ENCODE peak calls at places on chromosome 3, in six cellular contexts. One of them, this sample, is unnamed. For H3K36me3 and H3K27me3, the result is how much of the 10 kb centered on the place peaks cover.

GRCh38 chr3:183132409-183132808 is 30.1 kb downstream of the LAMP3 start:
- DNase-seq in GM23338: no peak
- DNase-seq in adrenal gland: no peak
- DNase-seq in GM23248: no peak
- DNase-seq in HepG2: no peak
- DNase-seq in CD4-positive, alpha-beta memory T cell: no peak
- DNase-seq in this sample: no peak

GRCh38 chr3:9142346-9142745 is 107.1 kb downstream of the SRGAP3 start:
- DNase-seq in GM23338: no peak
- DNase-seq in GM23248: no peak
- DNase-seq in CD4-positive, alpha-beta memory T cell: no peak
- DNase-seq in adrenal gland: no peak
- DNase-seq in HepG2: no peak
- DNase-seq in this sample: no peak

GRCh38 chr3:185760550-185760949 is 64.3 kb downstream of the IGF2BP2 start:
- DNase-seq in adrenal gland: no peak
- DNase-seq in CD4-positive, alpha-beta memory T cell: no peak
- DNase-seq in HepG2: no peak
- DNase-seq in GM23338: no peak
- DNase-seq in GM23248: peak
- DNase-seq in this sample: no peak

GRCh38 chr3:98824256-98824655 is 61.1 kb downstream of the ST3GAL6 start:
- DNase-seq in CD4-positive, alpha-beta memory T cell: no peak
- DNase-seq in adrenal gland: no peak
- DNase-seq in GM23338: peak
- DNase-seq in HepG2: no peak
- DNase-seq in GM23248: no peak
- DNase-seq in this sample: no peak

GRCh38 chr3:129549805-129550204 is 6.8 kb downstream of the H1-8 start:
- DNase-seq in CD4-positive, alpha-beta memory T cell: no peak
- DNase-seq in HepG2: no peak
- DNase-seq in GM23248: no peak
- DNase-seq in adrenal gland: no peak
- DNase-seq in GM23338: no peak
- DNase-seq in this sample: no peak

GRCh38 chr3:143329567-143330164 is 210.1 kb downstream of the CHST2 start:
- DNase-seq in HepG2: peak
- DNase-seq in GM23338: no peak
- DNase-seq in adrenal gland: peak
- DNase-seq in CD4-positive, alpha-beta memory T cell: no peak
- DNase-seq in GM23248: no peak
- DNase-seq in this sample: no peak

GRCh38 chr3:64188810-64189560 is 36.3 kb downstream of the PRICKLE2 start:
- DNase-seq in HepG2: no peak
- DNase-seq in GM23248: peak
- DNase-seq in CD4-positive, alpha-beta memory T cell: no peak
- DNase-seq in GM23338: no peak
- DNase-seq in adrenal gland: peak
- DNase-seq in this sample: no peak

GRCh38 chr3:78402720-78403119 is 1362.8 kb downstream of the ROBO2 start:
- DNase-seq in CD4-positive, alpha-beta memory T cell: no peak
- DNase-seq in adrenal gland: no peak
- DNase-seq in GM23248: no peak
- DNase-seq in HepG2: no peak
- DNase-seq in GM23338: no peak
- DNase-seq in this sample: no peak

GRCh38 chr3:11954312-11954934 is 49.8 kb upstream of the SYN2 start:
- DNase-seq in GM23248: no peak
- DNase-seq in CD4-positive, alpha-beta memory T cell: no peak
- DNase-seq in HepG2: no peak
- DNase-seq in adrenal gland: no peak
- DNase-seq in GM23338: no peak
- DNase-seq in this sample: peak

GRCh38 chr3:23206371-23206770 is 3.2 kb downstream of the UBE2E2 start:
- DNase-seq in CD4-positive, alpha-beta memory T cell: no peak
- DNase-seq in adrenal gland: no peak
- DNase-seq in HepG2: no peak
- DNase-seq in GM23248: no peak
- DNase-seq in GM23338: no peak
- DNase-seq in this sample: no peak

GRCh38 chr3:173109143-173109542 is 31.9 kb downstream of the SPATA16 start:
- DNase-seq in adrenal gland: no peak
- DNase-seq in GM23248: no peak
- DNase-seq in HepG2: no peak
- DNase-seq in GM23338: no peak
- DNase-seq in CD4-positive, alpha-beta memory T cell: no peak
- DNase-seq in this sample: no peak

GRCh38 chr3:82715091-82715856 is 953.8 kb upstream of the GBE1 start:
- DNase-seq in CD4-positive, alpha-beta memory T cell: no peak
- DNase-seq in HepG2: no peak
- DNase-seq in GM23248: no peak
- DNase-seq in adrenal gland: no peak
- DNase-seq in GM23338: no peak
- DNase-seq in this sample: no peak

GRCh38 chr3:145243875-145244274 is 917.1 kb downstream of the PLOD2 start:
- DNase-seq in CD4-positive, alpha-beta memory T cell: no peak
- DNase-seq in HepG2: no peak
- DNase-seq in GM23338: no peak
- DNase-seq in adrenal gland: no peak
- DNase-seq in GM23248: peak
- DNase-seq in this sample: no peak

GRCh38 chr3:12954891-12955650 is 113.7 kb upstream of the RPL32 start:
- DNase-seq in adrenal gland: peak
- DNase-seq in HepG2: no peak
- DNase-seq in GM23248: peak
- DNase-seq in CD4-positive, alpha-beta memory T cell: no peak
- DNase-seq in GM23338: no peak
- DNase-seq in this sample: peak

GRCh38 chr3:5012398-5012797 is 33.2 kb downstream of the BHLHE40 start:
- DNase-seq in HepG2: no peak
- DNase-seq in GM23338: no peak
- DNase-seq in CD4-positive, alpha-beta memory T cell: no peak
- DNase-seq in GM23248: no peak
- DNase-seq in adrenal gland: no peak
- DNase-seq in this sample: no peak

GRCh38 chr3:195451373-195452000 is 8.7 kb upstream of the ACAP2 start:
- DNase-seq in adrenal gland: no peak
- DNase-seq in CD4-positive, alpha-beta memory T cell: no peak
- DNase-seq in GM23338: no peak
- DNase-seq in GM23248: no peak
- DNase-seq in HepG2: no peak
- DNase-seq in this sample: no peak

GRCh38 chr3:122961146-122961545 is 66.4 kb downstream of the SEMA5B start:
- DNase-seq in adrenal gland: no peak
- DNase-seq in HepG2: no peak
- DNase-seq in CD4-positive, alpha-beta memory T cell: no peak
- DNase-seq in GM23338: no peak
- DNase-seq in GM23248: no peak
- DNase-seq in this sample: no peak

GRCh38 chr3:187011915-187012314 is 81.6 kb downstream of the ST6GAL1 start:
- DNase-seq in GM23338: no peak
- DNase-seq in HepG2: no peak
- DNase-seq in adrenal gland: no peak
- DNase-seq in CD4-positive, alpha-beta memory T cell: no peak
- DNase-seq in GM23248: no peak
- DNase-seq in this sample: no peak

GRCh38 chr3:149332781-149333517 is 487 bp downstream of the TM4SF18 start:
- DNase-seq in CD4-positive, alpha-beta memory T cell: no peak
- DNase-seq in GM23248: no peak
- DNase-seq in HepG2: no peak
- DNase-seq in GM23338: peak
- DNase-seq in adrenal gland: no peak
- DNase-seq in this sample: no peak

GRCh38 chr3:170056710-170057454 is 19.1 kb downstream of the GPR160 start:
- DNase-seq in HepG2: no peak
- DNase-seq in GM23248: no peak
- DNase-seq in GM23338: no peak
- DNase-seq in adrenal gland: no peak
- DNase-seq in CD4-positive, alpha-beta memory T cell: no peak
- DNase-seq in this sample: no peak

GRCh38 chr3:171874251-171874679 is 31.1 kb downstream of the TMEM212 start:
- DNase-seq in CD4-positive, alpha-beta memory T cell: no peak
- DNase-seq in GM23248: peak
- DNase-seq in adrenal gland: no peak
- DNase-seq in GM23338: peak
- DNase-seq in HepG2: peak
- DNase-seq in this sample: no peak

GRCh38 chr3:125146601-125147490 is 65.7 kb downstream of the SLC12A8 start:
- DNase-seq in adrenal gland: peak
- DNase-seq in GM23248: no peak
- DNase-seq in HepG2: no peak
- DNase-seq in CD4-positive, alpha-beta memory T cell: no peak
- DNase-seq in GM23338: no peak
- DNase-seq in this sample: peak

GRCh38 chr3:133578548-133579191 is 5.2 kb downstream of the CDV3 start:
- DNase-seq in GM23248: peak
- DNase-seq in GM23338: peak
- DNase-seq in CD4-positive, alpha-beta memory T cell: no peak
- DNase-seq in HepG2: peak
- DNase-seq in adrenal gland: no peak
- DNase-seq in this sample: no peak

GRCh38 chr3:35760147-35760546 is 120.8 kb downstream of the ARPP21 start:
- DNase-seq in GM23338: no peak
- DNase-seq in adrenal gland: no peak
- DNase-seq in CD4-positive, alpha-beta memory T cell: no peak
- DNase-seq in HepG2: no peak
- DNase-seq in GM23248: no peak
- DNase-seq in this sample: no peak

GRCh38 chr3:46578973-46579755 is 13.1 kb upstream of the LRRC2 start:
- DNase-seq in adrenal gland: no peak
- DNase-seq in HepG2: peak
- DNase-seq in GM23248: no peak
- DNase-seq in GM23338: no peak
- DNase-seq in CD4-positive, alpha-beta memory T cell: no peak
- DNase-seq in this sample: no peak
- H3K4me3 ChIP-seq in adrenal gland: peak
- H3K4me3 ChIP-seq in HepG2: no peak
- H3K4me3 ChIP-seq in GM23248: no peak
- H3K4me3 ChIP-seq in GM23338: peak
- H3K4me3 ChIP-seq in CD4-positive, alpha-beta memory T cell: no peak
- H3K4me3 ChIP-seq in this sample: no peak

DNA sequence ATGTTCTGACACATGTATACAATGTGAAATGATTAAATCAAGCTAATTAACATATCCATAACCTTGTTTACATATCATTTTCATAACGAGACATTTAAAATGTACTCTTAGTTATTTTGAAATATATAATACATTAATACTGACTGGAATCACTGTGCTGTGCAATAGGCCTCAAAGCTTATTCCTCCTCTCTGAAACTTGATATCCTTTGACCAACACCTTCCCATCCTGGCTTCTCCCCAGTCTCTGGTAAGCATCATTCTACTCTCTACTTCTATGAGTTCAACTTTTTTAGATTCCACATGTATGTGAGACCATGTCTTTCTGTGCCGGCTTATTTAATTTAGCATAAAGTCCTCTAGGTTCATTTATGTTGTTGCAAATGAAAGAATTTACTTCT is 47.1 kb upstream of the IL20RB start:
- DNase-seq in HepG2: no peak
- DNase-seq in CD4-positive, alpha-beta memory T cell: no peak
- DNase-seq in adrenal gland: no peak
- DNase-seq in GM23338: no peak
- DNase-seq in GM23248: peak
- DNase-seq in this sample: no peak
- H3K36me3 ChIP-seq in HepG2: under half
- H3K36me3 ChIP-seq in CD4-positive, alpha-beta memory T cell: under half
- H3K36me3 ChIP-seq in adrenal gland: under half
- H3K36me3 ChIP-seq in GM23338: under half
- H3K36me3 ChIP-seq in GM23248: under half
- H3K36me3 ChIP-seq in this sample: under half

GRCh38 chr3:123984350-123984749 is 7.6 kb downstream of the ROPN1 start:
- DNase-seq in adrenal gland: no peak
- DNase-seq in HepG2: no peak
- DNase-seq in GM23338: no peak
- DNase-seq in GM23248: no peak
- DNase-seq in CD4-positive, alpha-beta memory T cell: no peak
- DNase-seq in this sample: no peak

GRCh38 chr3:123986427-123986826 is 5.5 kb downstream of the ROPN1 start:
- DNase-seq in adrenal gland: no peak
- DNase-seq in HepG2: no peak
- DNase-seq in GM23338: peak
- DNase-seq in GM23248: no peak
- DNase-seq in CD4-positive, alpha-beta memory T cell: no peak
- DNase-seq in this sample: no peak

GRCh38 chr3:123980539-123980938 is 11.4 kb downstream of the ROPN1 start:
- DNase-seq in HepG2: no peak
- DNase-seq in GM23338: no peak
- DNase-seq in CD4-positive, alpha-beta memory T cell: no peak
- DNase-seq in adrenal gland: no peak
- DNase-seq in GM23248: no peak
- DNase-seq in this sample: no peak

DNA sequence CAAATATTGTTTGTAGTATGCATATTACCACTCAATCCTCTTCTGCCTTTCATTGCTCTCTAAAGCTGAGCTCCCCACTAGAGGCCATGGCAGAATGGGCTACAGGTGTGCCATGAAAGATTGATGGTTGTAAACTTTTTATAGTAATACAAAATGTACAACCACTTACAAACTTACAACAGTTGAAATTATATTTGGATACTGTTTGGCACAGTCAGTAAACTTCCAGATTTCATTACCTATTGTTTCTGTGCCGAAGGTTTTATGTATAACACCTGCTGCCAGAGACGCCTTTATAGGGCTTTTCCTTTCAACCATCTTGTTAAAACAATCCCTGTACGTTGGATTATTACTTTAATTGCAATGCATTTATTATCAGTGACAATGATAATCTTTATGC is 7.0 kb downstream of the ROPN1 start:
- DNase-seq in adrenal gland: no peak
- DNase-seq in HepG2: no peak
- DNase-seq in GM23338: no peak
- DNase-seq in GM23248: no peak
- DNase-seq in CD4-positive, alpha-beta memory T cell: no peak
- DNase-seq in this sample: no peak
- H3K27me3 ChIP-seq in adrenal gland: under half
- H3K27me3 ChIP-seq in HepG2: under half
- H3K27me3 ChIP-seq in GM23338: under half
- H3K27me3 ChIP-seq in GM23248: under half
- H3K27me3 ChIP-seq in CD4-positive, alpha-beta memory T cell: under half
- H3K27me3 ChIP-seq in this sample: under half

GRCh38 chr3:177512945-177513671 is 315.8 kb upstream of the TBL1XR1 start:
- DNase-seq in GM23338: no peak
- DNase-seq in GM23248: no peak
- DNase-seq in HepG2: peak
- DNase-seq in CD4-positive, alpha-beta memory T cell: no peak
- DNase-seq in adrenal gland: no peak
- DNase-seq in this sample: no peak

GRCh38 chr3:177519588-177519987 is 322.3 kb upstream of the TBL1XR1 start:
- DNase-seq in adrenal gland: no peak
- DNase-seq in GM23338: no peak
- DNase-seq in HepG2: no peak
- DNase-seq in GM23248: no peak
- DNase-seq in CD4-positive, alpha-beta memory T cell: no peak
- DNase-seq in this sample: no peak

GRCh38 chr3:177514341-177515193 is 317.3 kb upstream of the TBL1XR1 start:
- DNase-seq in adrenal gland: no peak
- DNase-seq in GM23248: no peak
- DNase-seq in CD4-positive, alpha-beta memory T cell: no peak
- DNase-seq in HepG2: no peak
- DNase-seq in GM23338: no peak
- DNase-seq in this sample: no peak

GRCh38 chr3:177517906-177518305 is 320.6 kb upstream of the TBL1XR1 start:
- DNase-seq in GM23248: no peak
- DNase-seq in adrenal gland: no peak
- DNase-seq in GM23338: no peak
- DNase-seq in CD4-positive, alpha-beta memory T cell: no peak
- DNase-seq in HepG2: no peak
- DNase-seq in this sample: no peak

GRCh38 chr3:177516130-177517011 is 319.1 kb upstream of the TBL1XR1 start:
- DNase-seq in CD4-positive, alpha-beta memory T cell: no peak
- DNase-seq in HepG2: peak
- DNase-seq in adrenal gland: peak
- DNase-seq in GM23248: peak
- DNase-seq in GM23338: peak
- DNase-seq in this sample: peak
- H3K4me3 ChIP-seq in CD4-positive, alpha-beta memory T cell: no peak
- H3K4me3 ChIP-seq in HepG2: peak
- H3K4me3 ChIP-seq in adrenal gland: no peak
- H3K4me3 ChIP-seq in GM23248: no peak
- H3K4me3 ChIP-seq in GM23338: no peak
- H3K4me3 ChIP-seq in this sample: no peak

This sample was measured in testis.